ENCODE peak calls at places on chromosomes 1 and 21, in six cellular contexts. K, D, Q, Y, L and C are unnamed samples.

GRCh38 chr1:4837752-4838151 is 183.3 kb downstream of the AJAP1 start:
- DNase-seq in D (peak), Y (no peak), Q (no peak), L (no peak), K (no peak), C (peak)

GRCh38 chr1:217469983-217470382 is 160.9 kb downstream of the GPATCH2 start:
- DNase-seq in Y (no peak), D (no peak), K (no peak), L (no peak), Q (no peak), C (no peak)

GRCh38 chr1:232793944-232794343 is 11.3 kb upstream of the MAP10 start:
- DNase-seq in L (no peak), D (no peak), Y (no peak), Q (no peak), K (no peak), C (peak)

GRCh38 chr21:41169701-41170100 is 1.7 kb downstream of the BACE2 start:
- DNase-seq in L (no peak), D (no peak), K (no peak), Y (no peak), Q (no peak), C (no peak)

GRCh38 chr21:40926238-40926637 is 79.3 kb upstream of the DSCAM start:
- DNase-seq in Y (no peak), Q (no peak), L (no peak), D (no peak), K (no peak), C (no peak)

GRCh38 chr1:203650012-203650836 is 23.6 kb downstream of the ATP2B4 start:
- DNase-seq in D (peak), Y (peak), Q (peak), K (peak), L (peak), C (peak)

GRCh38 chr1:226534645-226535044 is 13.9 kb upstream of the STUM start:
- DNase-seq in Q (no peak), Y (no peak), L (no peak), D (no peak), K (no peak), C (no peak)

GRCh38 chr1:22104074-22104473 is 38.8 kb downstream of the WNT4 start:
- DNase-seq in D (no peak), Y (no peak), K (no peak), L (no peak), Q (no peak), C (no peak)

GRCh38 chr1:34870395-34870794 is 10.8 kb upstream of the SMIM12 start:
- DNase-seq in K (no peak), Y (no peak), L (no peak), Q (no peak), D (no peak), C (no peak)

GRCh38 chr1:3488432-3488831 is 34.0 kb downstream of the ARHGEF16 start:
- DNase-seq in Y (no peak), Q (no peak), K (no peak), L (no peak), D (no peak), C (no peak)

GRCh38 chr1:66374561-66375111 is 159.3 kb upstream of the SGIP1 start:
- DNase-seq in Y (peak), D (no peak), Q (no peak), K (no peak), L (no peak), C (no peak)

GRCh38 chr1:160104520-160104885 is 6.1 kb upstream of the IGSF8 start:
- DNase-seq in Y (no peak), Q (no peak), L (no peak), K (no peak), D (no peak), C (no peak)

GRCh38 chr1:155649689-155650088 is 38.9 kb downstream of the YY1AP1 start:
- DNase-seq in K (no peak), Q (no peak), L (no peak), Y (no peak), D (no peak), C (no peak)

GRCh38 chr1:182643699-182644098 is 39.5 kb upstream of the RGS16 start:
- DNase-seq in Y (no peak), D (no peak), K (no peak), L (no peak), Q (no peak), C (no peak)

GRCh38 chr1:244089561-244089960 is 38.5 kb downstream of the ZBTB18 start:
- DNase-seq in L (no peak), D (no peak), Y (no peak), Q (no peak), K (no peak), C (no peak)

GRCh38 chr1:29635073-29635335 is 398.7 kb downstream of the PTPRU start:
- DNase-seq in Y (no peak), K (no peak), D (no peak), L (no peak), Q (no peak), C (no peak)

GRCh38 chr1:30323841-30324240 is 399.5 kb downstream of the MATN1 start:
- DNase-seq in L (no peak), Y (no peak), Q (no peak), K (no peak), D (no peak), C (peak)

GRCh38 chr21:44894687-44895302 is 21.3 kb upstream of the PTTG1IP start:
- DNase-seq in K (no peak), Y (no peak), L (no peak), Q (no peak), D (no peak), C (no peak)

GRCh38 chr21:35346697-35347096 is 297.6 kb upstream of the RUNX1 start:
- DNase-seq in D (no peak), K (no peak), Y (no peak), Q (no peak), L (no peak), C (no peak)

GRCh38 chr1:54413295-54413694 is 7.1 kb upstream of the SSBP3 start:
- DNase-seq in Q (no peak), D (no peak), K (no peak), Y (no peak), L (no peak), C (peak)

GRCh38 chr1:30519201-30519763 is 204.1 kb downstream of the MATN1 start:
- DNase-seq in L (no peak), K (no peak), Y (no peak), Q (no peak), D (no peak), C (no peak)

GRCh38 chr1:203673550-203674411 is 47.1 kb downstream of the ATP2B4 start:
- DNase-seq in L (peak), Y (peak), K (peak), D (peak), Q (peak), C (peak)

GRCh38 chr1:35574655-35575400 is 1.7 kb downstream of the TFAP2E start:
- DNase-seq in K (no peak), Q (no peak), Y (no peak), D (peak), L (no peak), C (peak)

GRCh38 chr1:204438628-204439027 is 27.0 kb upstream of the PPP1R15B start:
- DNase-seq in K (no peak), L (no peak), Q (no peak), D (no peak), Y (no peak), C (no peak)

GRCh38 chr1:65458730-65459396 is 38.4 kb downstream of the LEPR start:
- DNase-seq in Q (no peak), K (no peak), Y (no peak), D (peak), L (no peak), C (no peak)

GRCh38 chr1:12052997-12053686 is 10.0 kb upstream of the TNFRSF8 start:
- DNase-seq in K (no peak), D (no peak), Y (no peak), Q (no peak), L (no peak), C (no peak)

GRCh38 chr1:162951553-162952315 is 90.8 kb upstream of the CCDC190 start:
- DNase-seq in Q (no peak), K (no peak), L (no peak), D (no peak), Y (no peak), C (no peak)

GRCh38 chr1:100322436-100323211 is 29.7 kb upstream of the CDC14A start:
- DNase-seq in K (no peak), Y (no peak), Q (no peak), D (no peak), L (no peak), C (peak)